ENCODE peak calls at places on chromosome 6, in five cellular contexts. One of them, this sample, is unnamed.

GRCh38 chr6:127366281-127367022 is 23.0 kb upstream of the ECHDC1 start:
- DNase-seq in sigmoid colon: peak
- DNase-seq in K562: peak
- DNase-seq in A549: peak
- DNase-seq in SK-N-SH: no peak
- DNase-seq in this sample: no peak

GRCh38 chr6:72863106-72863505 is 241.2 kb downstream of the KCNQ5 start:
- DNase-seq in sigmoid colon: no peak
- DNase-seq in A549: no peak
- DNase-seq in SK-N-SH: no peak
- DNase-seq in K562: no peak
- DNase-seq in this sample: no peak

GRCh38 chr6:90131614-90132423 is 164.8 kb downstream of the BACH2 start:
- DNase-seq in sigmoid colon: peak
- DNase-seq in SK-N-SH: no peak
- DNase-seq in A549: no peak
- DNase-seq in K562: no peak
- DNase-seq in this sample: no peak

GRCh38 chr6:10451828-10452509 is 37.1 kb upstream of the TFAP2A start:
- DNase-seq in K562: no peak
- DNase-seq in A549: peak
- DNase-seq in SK-N-SH: no peak
- DNase-seq in sigmoid colon: no peak
- DNase-seq in this sample: peak

GRCh38 chr6:25769983-25770382 is 15.4 kb downstream of the SLC17A4 start:
- DNase-seq in A549: peak
- DNase-seq in SK-N-SH: no peak
- DNase-seq in sigmoid colon: no peak
- DNase-seq in K562: no peak
- DNase-seq in this sample: no peak

GRCh38 chr6:166465671-166466087 is 82.9 kb upstream of the MPC1 start:
- DNase-seq in A549: peak
- DNase-seq in sigmoid colon: peak
- DNase-seq in SK-N-SH: peak
- DNase-seq in K562: peak
- DNase-seq in this sample: no peak

GRCh38 chr6:169395080-169395805 is 141.6 kb upstream of the THBS2 start:
- DNase-seq in SK-N-SH: no peak
- DNase-seq in K562: no peak
- DNase-seq in A549: no peak
- DNase-seq in sigmoid colon: no peak
- DNase-seq in this sample: no peak

GRCh38 chr6:162728177-162728571 is 400 bp downstream of the PACRG start:
- DNase-seq in sigmoid colon: no peak
- DNase-seq in A549: no peak
- DNase-seq in SK-N-SH: no peak
- DNase-seq in K562: no peak
- DNase-seq in this sample: no peak

GRCh38 chr6:65191412-65191811 is 515.6 kb downstream of the EYS start:
- DNase-seq in K562: no peak
- DNase-seq in A549: no peak
- DNase-seq in sigmoid colon: no peak
- DNase-seq in SK-N-SH: no peak
- DNase-seq in this sample: no peak

GRCh38 chr6:154996841-154997311 is 1.8 kb downstream of the TIAM2 start:
- DNase-seq in A549: no peak
- DNase-seq in K562: no peak
- DNase-seq in SK-N-SH: no peak
- DNase-seq in sigmoid colon: no peak
- DNase-seq in this sample: no peak

GRCh38 chr6:117674991-117675657 is at the start of gene NUS1:
- DNase-seq in K562: peak
- DNase-seq in sigmoid colon: peak
- DNase-seq in SK-N-SH: peak
- DNase-seq in A549: peak
- DNase-seq in this sample: peak
- TF ChIP-seq EP300 in K562: no peak
- TF ChIP-seq EP300 in sigmoid colon: no peak
- TF ChIP-seq EP300 in SK-N-SH: no peak
- TF ChIP-seq EP300 in A549: no peak
- TF ChIP-seq EP300 in this sample: no peak

GRCh38 chr6:44246663-44247337 is at the start of gene HSP90AB1:
- DNase-seq in sigmoid colon: peak
- DNase-seq in A549: peak
- DNase-seq in K562: peak
- DNase-seq in SK-N-SH: peak
- DNase-seq in this sample: peak
- TF ChIP-seq EP300 in sigmoid colon: no peak
- TF ChIP-seq EP300 in A549: no peak
- TF ChIP-seq EP300 in K562: peak
- TF ChIP-seq EP300 in SK-N-SH: peak
- TF ChIP-seq EP300 in this sample: peak

DNA sequence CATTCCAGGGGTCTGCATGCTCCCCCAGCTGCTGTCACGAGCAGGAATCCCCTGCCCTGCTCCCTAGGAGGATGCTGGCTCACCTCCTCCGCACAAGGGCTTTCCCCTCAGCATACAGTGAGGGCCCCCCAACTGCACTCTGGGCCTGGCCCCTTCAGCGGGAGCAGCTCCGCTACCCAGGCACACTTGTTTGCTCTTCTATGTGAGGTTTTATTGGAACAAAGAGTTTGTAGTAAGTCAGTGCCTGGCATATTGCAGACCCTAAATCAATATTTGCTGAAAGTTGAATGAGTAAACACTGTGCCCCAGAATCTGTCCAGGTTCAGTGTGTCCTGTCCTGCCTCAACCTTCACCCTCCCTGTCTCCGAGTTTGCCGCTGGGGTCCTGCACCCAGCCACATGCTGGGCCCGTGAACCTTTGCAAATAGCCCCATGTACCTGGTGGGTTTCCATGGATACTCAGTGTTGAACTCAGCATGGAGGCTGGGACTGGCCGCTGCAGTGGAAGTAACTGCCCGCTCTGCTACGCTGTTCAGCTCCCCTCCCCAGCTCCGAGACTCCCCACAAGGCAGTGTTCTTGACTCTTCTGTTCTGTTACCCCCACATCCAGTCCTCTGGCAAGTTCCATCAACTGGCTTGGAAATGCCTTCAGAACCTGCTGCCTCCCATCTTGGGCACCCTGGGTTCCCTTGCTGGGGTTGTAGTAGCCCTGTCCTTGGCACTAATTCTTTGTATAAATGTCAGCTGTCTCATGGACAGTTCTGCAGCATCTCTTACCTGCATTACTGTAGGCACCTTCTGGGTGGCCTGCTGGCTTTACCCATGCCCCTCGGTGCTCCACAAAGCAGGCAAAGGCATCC is 15.7 kb downstream of the SLC22A1 start:
- DNase-seq in SK-N-SH: no peak
- DNase-seq in A549: no peak
- DNase-seq in K562: no peak
- DNase-seq in sigmoid colon: no peak
- DNase-seq in this sample: no peak
- TF ChIP-seq EP300 in SK-N-SH: no peak
- TF ChIP-seq EP300 in A549: no peak
- TF ChIP-seq EP300 in K562: no peak
- TF ChIP-seq EP300 in sigmoid colon: no peak
- TF ChIP-seq EP300 in this sample: no peak

GRCh38 chr6:32195652-32195901 is 3.1 kb upstream of the GPSM3 start:
- DNase-seq in SK-N-SH: peak
- DNase-seq in A549: peak
- DNase-seq in K562: peak
- DNase-seq in sigmoid colon: peak
- DNase-seq in this sample: peak

GRCh38 chr6:32194825-32195651 is 2.6 kb upstream of the GPSM3 start:
- DNase-seq in SK-N-SH: peak
- DNase-seq in sigmoid colon: no peak
- DNase-seq in K562: no peak
- DNase-seq in A549: peak
- DNase-seq in this sample: peak

GRCh38 chr6:32196682-32197616 is 4.5 kb upstream of the GPSM3 start:
- DNase-seq in SK-N-SH: peak
- DNase-seq in A549: peak
- DNase-seq in K562: peak
- DNase-seq in sigmoid colon: peak
- DNase-seq in this sample: peak

GRCh38 chr6:32194388-32194787 is 1.9 kb upstream of the GPSM3 start:
- DNase-seq in K562: no peak
- DNase-seq in SK-N-SH: no peak
- DNase-seq in A549: no peak
- DNase-seq in sigmoid colon: no peak
- DNase-seq in this sample: no peak

DNA sequence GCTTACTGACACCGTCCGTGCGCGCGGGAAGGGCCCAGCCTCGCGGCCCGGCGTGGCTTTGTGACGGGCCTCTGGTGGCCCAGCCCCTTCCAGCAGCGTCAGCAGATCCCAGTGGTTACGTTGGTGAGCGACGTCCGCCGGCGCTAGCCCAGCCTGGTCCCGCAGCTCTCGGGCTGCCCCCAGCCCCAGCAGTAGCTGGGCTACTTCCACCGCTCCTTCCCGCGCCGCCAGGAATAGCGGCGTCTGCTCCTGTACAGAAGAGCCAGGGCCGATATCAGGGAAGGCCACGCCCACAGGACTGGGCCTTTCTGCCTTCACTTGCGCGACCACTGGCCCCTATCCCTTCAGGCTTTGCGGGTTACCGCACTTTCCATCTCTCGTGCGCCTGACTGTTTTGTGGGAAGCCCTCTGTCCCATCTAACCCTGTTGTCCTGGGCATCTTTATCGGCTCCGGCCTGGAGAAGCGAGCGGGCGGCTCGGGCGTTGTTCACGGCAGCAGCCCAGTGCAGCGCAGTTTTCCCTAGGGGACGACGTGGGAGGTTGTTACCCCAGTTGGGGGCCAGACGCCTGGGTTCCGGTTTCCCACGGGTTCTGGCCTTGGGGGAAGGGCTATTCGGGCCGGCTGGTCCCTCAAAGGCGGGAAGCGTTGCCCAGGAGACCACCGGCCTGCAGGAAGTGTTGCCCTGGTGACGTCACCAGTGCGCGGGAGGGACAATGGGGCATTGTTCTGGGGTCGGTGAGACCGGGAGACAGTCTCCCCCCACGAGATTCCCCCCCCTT is 3.6 kb upstream of the GPSM3 start:
- DNase-seq in K562: peak
- DNase-seq in SK-N-SH: peak
- DNase-seq in sigmoid colon: peak
- DNase-seq in A549: peak
- DNase-seq in this sample: peak
- TF ChIP-seq EP300 in K562: no peak
- TF ChIP-seq EP300 in SK-N-SH: peak
- TF ChIP-seq EP300 in sigmoid colon: no peak
- TF ChIP-seq EP300 in A549: no peak
- TF ChIP-seq EP300 in this sample: peak

DNA sequence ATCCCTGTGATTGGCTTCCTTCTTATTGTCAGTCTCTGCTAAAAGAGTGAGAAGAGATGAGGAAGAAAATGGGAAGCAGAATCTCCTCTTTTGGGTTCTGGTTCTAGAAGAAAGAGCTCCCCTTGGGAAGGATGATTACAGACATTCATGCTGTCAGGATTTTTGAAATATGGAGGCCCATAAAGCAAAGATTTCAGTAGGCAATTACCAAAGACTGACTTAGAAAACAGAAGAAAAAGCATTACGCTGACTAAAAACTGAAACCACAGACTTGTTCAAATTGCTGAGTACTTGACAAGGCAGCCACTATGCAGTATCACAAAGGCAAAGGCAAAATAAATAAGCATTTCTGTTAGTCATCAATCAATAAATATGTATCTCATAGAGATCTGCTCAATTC is 564.0 kb upstream of the MARCKS start:
- DNase-seq in SK-N-SH: no peak
- DNase-seq in A549: no peak
- DNase-seq in K562: no peak
- DNase-seq in sigmoid colon: no peak
- DNase-seq in this sample: no peak
- TF ChIP-seq EP300 in SK-N-SH: no peak
- TF ChIP-seq EP300 in A549: no peak
- TF ChIP-seq EP300 in K562: no peak
- TF ChIP-seq EP300 in sigmoid colon: no peak
- TF ChIP-seq EP300 in this sample: no peak

GRCh38 chr6:134168580-134169223 is 116.3 kb upstream of the SLC2A12 start:
- DNase-seq in sigmoid colon: no peak
- DNase-seq in K562: no peak
- DNase-seq in A549: no peak
- DNase-seq in SK-N-SH: no peak
- DNase-seq in this sample: no peak

GRCh38 chr6:134166529-134167221 is 114.3 kb upstream of the SLC2A12 start:
- DNase-seq in K562: no peak
- DNase-seq in A549: peak
- DNase-seq in SK-N-SH: no peak
- DNase-seq in sigmoid colon: no peak
- DNase-seq in this sample: no peak

GRCh38 chr6:134161036-134161435 is 108.6 kb upstream of the SLC2A12 start:
- DNase-seq in SK-N-SH: no peak
- DNase-seq in K562: no peak
- DNase-seq in sigmoid colon: no peak
- DNase-seq in A549: no peak
- DNase-seq in this sample: no peak

GRCh38 chr6:134165827-134166226 is 113.4 kb upstream of the SLC2A12 start:
- DNase-seq in A549: no peak
- DNase-seq in K562: no peak
- DNase-seq in SK-N-SH: no peak
- DNase-seq in sigmoid colon: no peak
- DNase-seq in this sample: no peak

DNA sequence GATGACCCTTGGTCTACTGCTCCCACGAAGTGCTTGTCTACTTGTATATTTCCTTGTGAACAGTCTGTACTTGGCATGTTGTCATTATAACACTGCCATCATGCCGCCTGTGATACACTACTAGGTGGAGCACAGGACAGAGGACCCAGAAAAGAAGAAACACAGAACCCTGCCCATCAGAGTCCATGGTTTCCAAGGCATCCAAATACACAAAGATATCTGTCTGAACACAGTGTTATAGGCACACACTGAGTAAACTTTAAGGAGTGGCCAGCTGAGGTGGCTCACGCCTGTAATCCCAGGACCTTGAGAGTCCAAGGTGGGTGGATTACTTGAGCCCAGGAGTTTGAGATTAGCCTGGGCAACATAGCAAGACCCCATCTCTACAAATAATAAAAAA is 110.5 kb upstream of the SLC2A12 start:
- DNase-seq in K562: no peak
- DNase-seq in SK-N-SH: no peak
- DNase-seq in sigmoid colon: no peak
- DNase-seq in A549: peak
- DNase-seq in this sample: no peak
- TF ChIP-seq EP300 in K562: no peak
- TF ChIP-seq EP300 in SK-N-SH: no peak
- TF ChIP-seq EP300 in sigmoid colon: no peak
- TF ChIP-seq EP300 in A549: no peak
- TF ChIP-seq EP300 in this sample: no peak